ENCODE peak calls at places on chromosome 16, in four cellular contexts. V, D, U and E are unnamed samples.

GRCh38 chr16:49980166-49980565 is 44.9 kb upstream of the CNEP1R1 start:
- DNase-seq in U (no peak), D (no peak), V (no peak), E (no peak)

GRCh38 chr16:82138478-82139285 is 31.3 kb downstream of the MPHOSPH6 start:
- DNase-seq in D (no peak), U (no peak), V (no peak), E (no peak)

GRCh38 chr16:84484579-84485254 is 19.7 kb downstream of the MEAK7 start:
- DNase-seq in V (peak), U (peak), D (peak), E (no peak)

GRCh38 chr16:56269824-56270684 is 78.8 kb downstream of the GNAO1 start:
- DNase-seq in D (no peak), V (peak), U (no peak), E (peak)

GRCh38 chr16:23469814-23470213 is 16.8 kb upstream of the COG7 start:
- DNase-seq in D (peak), V (peak), U (peak), E (no peak)

GRCh38 chr16:75591001-75591852 is 25.0 kb downstream of the GABARAPL2 start:
- DNase-seq in D (no peak), V (no peak), U (peak), E (peak)

GRCh38 chr16:10828851-10829331 is 10.3 kb upstream of the TVP23A start:
- DNase-seq in U (peak), V (peak), D (no peak), E (peak)

GRCh38 chr16:65119905-65120341 is 1.9 kb downstream of the CDH11 start:
- DNase-seq in U (peak), D (no peak), V (no peak), E (peak)

GRCh38 chr16:19833176-19833575 is 51.5 kb downstream of the GPRC5B start:
- DNase-seq in D (no peak), V (no peak), U (no peak), E (no peak)

GRCh38 chr16:15636392-15636873 is 6.5 kb downstream of the MARF1 start:
- DNase-seq in D (no peak), V (no peak), U (no peak), E (no peak)

GRCh38 chr16:68640972-68641371 is 4.1 kb upstream of the CDH3 start:
- DNase-seq in U (peak), D (no peak), V (no peak), E (no peak)

GRCh38 chr16:28623172-28623711 is 13.4 kb upstream of the SULT1A1 start:
- DNase-seq in U (no peak), D (no peak), V (peak), E (no peak)

GRCh38 chr16:81492307-81492706 is 47.7 kb downstream of the CMIP start:
- DNase-seq in U (no peak), V (no peak), D (no peak), E (no peak)

GRCh38 chr16:68282064-68282452 is 17.7 kb downstream of the SLC7A6 start:
- DNase-seq in U (no peak), V (no peak), D (no peak), E (no peak)

GRCh38 chr16:50025544-50025931 is 513 bp downstream of the CNEP1R1 start:
- DNase-seq in V (no peak), D (peak), U (no peak), E (no peak)

GRCh38 chr16:66274335-66275110 is 92.0 kb upstream of the CDH5 start:
- DNase-seq in U (no peak), V (no peak), D (peak), E (no peak)

GRCh38 chr16:88008835-88009234 is 57.6 kb downstream of the BANP start:
- DNase-seq in V (no peak), D (no peak), U (no peak), E (no peak)

GRCh38 chr16:12252616-12253015 is 276.1 kb downstream of the SNX29 start:
- DNase-seq in D (no peak), V (no peak), U (no peak), E (no peak)

GRCh38 chr16:77610496-77610895 is 111.8 kb upstream of the NUDT7 start:
- DNase-seq in U (no peak), D (no peak), V (no peak), E (no peak)

GRCh38 chr16:47323241-47323640 is 137.6 kb downstream of the ITFG1 start:
- DNase-seq in U (no peak), V (no peak), D (no peak), E (no peak)
- TF ChIP-seq CTCF in U (no peak), V (no peak), D (no peak), E (no peak)

GRCh38 chr16:2148714-2149629 is 547 bp downstream of the RAB26 start:
- DNase-seq in U (no peak), V (peak), D (peak), E (no peak)
- TF ChIP-seq CTCF in U (no peak), V (no peak), D (peak), E (no peak)

DNA sequence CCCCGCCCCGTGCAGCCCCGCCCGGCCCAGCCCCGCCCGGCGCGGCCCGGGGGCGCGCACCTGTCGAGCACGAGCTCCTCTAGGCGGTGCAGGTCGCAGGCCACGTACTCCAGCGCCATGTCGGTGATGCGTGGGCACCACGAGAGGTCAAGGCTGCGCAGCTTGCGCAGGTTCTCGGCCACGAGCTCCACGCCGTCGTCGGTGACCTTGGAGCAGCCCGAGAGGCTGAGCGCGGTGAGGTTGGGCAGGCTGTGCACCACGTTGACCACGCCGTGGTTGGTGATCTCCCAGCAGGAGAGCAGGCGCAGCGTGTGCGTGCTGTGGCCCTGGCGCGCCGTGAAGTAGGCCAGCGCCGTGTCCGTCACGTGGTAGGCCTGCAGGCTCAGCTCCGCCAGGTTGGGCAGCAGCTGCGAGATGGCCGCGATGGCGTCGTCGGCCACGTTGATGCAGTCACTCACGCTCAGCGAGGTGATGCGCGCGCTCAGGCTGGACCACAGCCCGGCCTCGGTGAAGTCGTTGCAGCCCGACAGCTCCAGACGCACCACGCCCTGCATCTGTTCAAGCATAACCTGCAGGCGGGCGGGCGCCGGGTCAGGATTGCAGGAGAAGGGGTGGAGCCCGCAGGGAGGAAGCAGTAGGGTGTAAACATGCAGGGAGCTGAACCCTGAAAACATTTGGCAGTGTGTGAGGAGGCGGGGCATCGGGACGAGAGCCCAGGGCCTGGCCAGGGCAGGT is 5.3 kb upstream of the WDR24 start:
- DNase-seq in U (no peak), V (peak), D (no peak), E (no peak)
- TF ChIP-seq CTCF in U (no peak), V (no peak), D (no peak), E (no peak)

DNA sequence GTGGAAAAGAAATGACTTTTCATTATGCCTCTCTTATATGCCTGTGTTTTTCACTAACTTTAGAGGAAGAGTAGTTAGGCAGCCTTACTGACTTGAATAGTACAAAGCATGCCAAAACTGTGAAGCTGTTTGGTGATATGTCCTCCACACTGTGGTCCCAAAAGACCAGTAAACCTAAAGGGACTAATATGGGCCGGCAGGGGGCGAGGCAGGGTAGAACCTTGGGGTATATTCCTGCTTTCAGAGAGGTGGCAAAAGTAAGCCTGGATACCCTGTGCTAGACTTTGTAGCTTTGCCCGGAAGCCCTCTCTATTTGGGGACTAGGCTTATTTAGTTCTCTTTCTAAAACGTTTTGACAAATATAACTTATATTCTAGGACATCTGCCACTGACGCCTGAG is 36.5 kb upstream of the VWA3A start:
- DNase-seq in U (no peak), D (no peak), V (no peak), E (no peak)
- TF ChIP-seq CTCF in U (no peak), D (no peak), V (no peak), E (no peak)